ENCODE peak calls at places on chromosomes 13 and 19, in eight cellular contexts. D is small intestine, R is PC-9, S is cardiac muscle cell, Y is fibroblast of lung, X is AG04450, H is A549, A is left ventricle myocardium inferior. O is an unnamed sample.
A peak's percentile ranks its signal among the peaks of the same experiment; 100 is the strongest.

GRCh38 chr19:47362321-47362720 is 13.2 kb downstream of the DHX34 start:
- DNase-seq in D (no peak), R (no peak), S (no peak), Y (no peak), X (no peak), H (no peak), A (no peak), O (no peak)

GRCh38 chr19:33506498-33506897 is 15.1 kb downstream of the PEPD start:
- DNase-seq in D (no peak), R (no peak), S (no peak), Y (no peak), X (no peak), H (no peak), A (no peak), O (no peak)

GRCh38 chr19:2536461-2536860 is 60.5 kb downstream of the GADD45B start:
- DNase-seq in D (no peak), R (no peak), S (peak; percentile 33), Y (no peak), X (no peak), H (no peak), A (no peak), O (no peak)

GRCh38 chr13:41802684-41803554 is 158.0 kb downstream of the VWA8 start:
- DNase-seq in D (no peak), R (no peak), S (peak; percentile 26), Y (peak; percentile 44), X (peak; percentile 15), H (no peak), A (no peak), O (no peak)

GRCh38 chr13:52832268-52832667 is 16.2 kb downstream of the PCDH8 start:
- DNase-seq in D (no peak), R (no peak), S (no peak), Y (no peak), X (no peak), H (no peak), A (no peak), O (no peak)

GRCh38 chr19:48123907-48124675 is 13.5 kb upstream of the PLA2G4C start:
- DNase-seq in D (peak; percentile 18), R (no peak), S (peak; percentile 58), Y (no peak), X (peak; percentile 15), H (no peak), A (no peak), O (no peak)

GRCh38 chr13:46165485-46166220 is 16.3 kb downstream of the LCP1 start:
- DNase-seq in D (no peak), R (no peak), S (no peak), Y (no peak), X (no peak), H (no peak), A (no peak), O (no peak)

GRCh38 chr19:19399733-19400438 is 5.6 kb upstream of the GATAD2A start:
- DNase-seq in D (no peak), R (no peak), S (peak; percentile 64), Y (peak; percentile 41), X (no peak), H (no peak), A (no peak), O (no peak)

GRCh38 chr19:19475845-19476828 is 39.2 kb downstream of the TSSK6 start:
- DNase-seq in D (no peak), R (no peak), S (peak; percentile 42), Y (no peak), X (no peak), H (peak; percentile 21), A (no peak), O (no peak)

GRCh38 chr13:97658556-97658955 is 224.6 kb downstream of the RAP2A start:
- DNase-seq in D (no peak), R (no peak), S (peak; percentile 18), Y (no peak), X (no peak), H (no peak), A (no peak), O (no peak)

GRCh38 chr13:98219685-98220084 is 42.6 kb upstream of the RNF113B start:
- DNase-seq in D (no peak), R (no peak), S (no peak), Y (no peak), X (no peak), H (no peak), A (no peak), O (no peak)

GRCh38 chr19:56838680-56838929 is 1.9 kb downstream of the PEG3 start:
- DNase-seq in D (no peak), R (no peak), S (no peak), Y (no peak), X (no peak), H (no peak), A (no peak), O (no peak)

GRCh38 chr19:39814595-39814994 is 19.4 kb downstream of the DYRK1B start:
- DNase-seq in D (no peak), R (no peak), S (no peak), Y (no peak), X (no peak), H (no peak), A (no peak), O (no peak)

GRCh38 chr19:3243851-3244700 is 19.6 kb downstream of the CELF5 start:
- DNase-seq in D (peak; percentile 25), R (peak; percentile 39), S (peak; percentile 68), Y (peak; percentile 56), X (peak; percentile 23), H (no peak), A (no peak), O (peak; percentile 27)

GRCh38 chr13:27919934-27920676 is at the start of gene PDX1:
- DNase-seq in D (peak; percentile 91), R (no peak), S (no peak), Y (no peak), X (no peak), H (peak; percentile 71), A (peak; percentile 27), O (peak; percentile 56)

GRCh38 chr13:32476892-32477291 is 49.0 kb upstream of the N4BP2L1 start:
- DNase-seq in D (no peak), R (no peak), S (no peak), Y (no peak), X (no peak), H (no peak), A (no peak), O (no peak)

GRCh38 chr19:27691991-27692390 is 1521.0 kb downstream of the UQCRFS1 start:
- DNase-seq in D (no peak), R (no peak), S (no peak), Y (no peak), X (no peak), H (no peak), A (no peak), O (no peak)

GRCh38 chr13:50015750-50016149 is 506 bp downstream of the KCNRG start:
- DNase-seq in D (no peak), R (no peak), S (no peak), Y (no peak), X (no peak), H (no peak), A (no peak), O (no peak)

DNA sequence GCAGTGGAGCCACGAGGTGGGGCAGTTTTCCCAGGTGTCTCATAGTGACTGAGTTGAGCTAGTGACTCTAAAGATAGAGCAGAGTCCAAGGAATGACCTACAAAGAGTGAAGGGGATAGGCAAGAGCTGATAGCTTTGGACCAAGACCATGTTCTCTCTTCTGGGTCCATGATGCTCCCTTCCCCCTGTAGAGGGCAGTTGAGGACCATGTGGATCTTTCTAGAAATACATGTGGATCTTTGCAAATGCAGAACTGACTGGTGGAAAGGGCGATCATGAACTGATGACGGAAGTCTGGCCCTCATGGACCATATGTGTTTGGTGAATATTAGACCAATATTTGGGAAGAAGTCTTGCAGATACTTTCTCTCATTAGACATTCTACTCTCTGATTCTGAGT is 6.9 kb downstream of the PSG1 start:
- DNase-seq in D (no peak), R (no peak), S (no peak), Y (no peak), X (no peak), H (no peak), A (no peak), O (no peak)
- H3K27ac ChIP-seq in D (no peak overlapping the region), R (no peak overlapping the region), S (no peak overlapping the region), Y (no peak overlapping the region), X (no peak overlapping the region), H (no peak overlapping the region), A (no peak overlapping the region), O (no peak overlapping the region)

GRCh38 chr13:44160549-44161278 is 212.9 kb upstream of the SERP2 start:
- DNase-seq in D (no peak), R (no peak), S (no peak), Y (peak; percentile 15), X (no peak), H (no peak), A (no peak), O (no peak)
- H3K27ac ChIP-seq in D (no peak overlapping the region), R (peak overlapping the region; percentile 87), S (no peak overlapping the region), Y (no peak overlapping the region), X (no peak overlapping the region), H (peak overlapping the region; percentile 79), A (peak overlapping the region; percentile 63), O (peak overlapping the region; percentile 81)

GRCh38 chr19:45496349-45496953 is 396 bp downstream of the RTN2 start:
- DNase-seq in D (peak; percentile 31), R (no peak), S (peak; percentile 28), Y (no peak), X (no peak), H (no peak), A (no peak), O (no peak)
- H3K27ac ChIP-seq in D (no peak overlapping the region), R (no peak overlapping the region), S (peak overlapping the region; percentile 32), Y (no peak overlapping the region), X (no peak overlapping the region), H (peak overlapping the region; percentile 61), A (peak overlapping the region; percentile 38), O (peak overlapping the region; percentile 45)

DNA sequence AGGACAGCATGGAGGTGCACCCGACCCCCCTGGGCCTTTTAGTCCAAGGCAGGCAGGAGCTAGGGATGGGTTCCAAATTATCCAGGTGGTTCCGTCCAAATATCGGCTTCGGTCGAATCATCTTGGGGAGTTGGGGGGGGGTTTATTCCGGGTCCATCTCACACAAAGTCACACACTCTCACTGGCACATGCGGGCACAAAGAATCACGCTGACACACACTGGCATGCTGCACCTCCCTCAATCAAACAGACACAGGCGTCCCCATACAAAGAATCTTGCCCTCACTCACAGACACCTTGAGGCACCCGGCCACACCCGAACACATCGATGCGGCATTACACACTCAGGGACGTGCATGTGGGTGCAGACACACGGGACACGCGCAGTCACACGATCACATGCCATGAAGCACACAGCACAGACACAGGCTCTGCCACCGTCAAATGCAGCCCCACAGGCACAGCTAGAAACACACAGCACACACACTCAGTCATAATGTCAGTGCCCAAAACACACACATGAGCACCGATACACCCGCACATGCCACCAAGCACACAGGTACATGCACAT is 7.8 kb downstream of the NFIX start:
- DNase-seq in D (no peak), R (no peak), S (no peak), Y (no peak), X (no peak), H (no peak), A (no peak), O (no peak)
- H3K27ac ChIP-seq in D (no peak overlapping the region), R (no peak overlapping the region), S (no peak overlapping the region), Y (peak overlapping the region; percentile 41), X (no peak overlapping the region), H (no peak overlapping the region), A (peak overlapping the region; percentile 95), O (peak overlapping the region; percentile 88)